ENCODE peak calls at places on chromosome 1, in nine cellular contexts. S is fibroblast of the aortic adventitia, V is IMR-90, F is neural progenitor cell, K is AG09319, I is kidney, T is astrocyte of the spinal cord, X is epithelial cell of esophagus, B is OCI-LY7. U is an unnamed sample.

GRCh38 chr1:56578963-56579875 is at the start of gene PLPP3:
- DNase-seq in S (peak; percentile 99), V (peak; percentile 94), F (peak; percentile 93), K (peak; percentile 99), I (peak; percentile 96), T (peak; percentile 96), X (peak; percentile 87), B (peak; percentile 69), U (peak; percentile 78)

GRCh38 chr1:16126738-16127515 is 28.9 kb downstream of the EPHA2 start:
- DNase-seq in S (no peak), V (no peak), F (no peak), K (no peak), I (peak; percentile 41), T (no peak), X (no peak), B (no peak), U (no peak)

GRCh38 chr1:23475134-23475628 is 8.8 kb downstream of the ASAP3 start:
- DNase-seq in S (peak; percentile 99), V (peak; percentile 98), F (no peak), K (peak; percentile 73), I (no peak), T (peak; percentile 92), X (peak; percentile 86), B (no peak), U (no peak)

GRCh38 chr1:153962088-153963029 is 978 bp downstream of the SLC39A1 start:
- DNase-seq in S (peak; percentile 43), V (peak; percentile 60), F (no peak), K (no peak), I (peak; percentile 82), T (peak; percentile 31), X (peak; percentile 82), B (no peak), U (no peak)

GRCh38 chr1:224503161-224504118 is 68.8 kb upstream of the WDR26 start:
- DNase-seq in S (peak; percentile 93), V (peak; percentile 80), F (peak; percentile 86), K (peak; percentile 87), I (peak; percentile 92), T (peak; percentile 92), X (peak; percentile 98), B (peak; percentile 77), U (peak; percentile 90)

GRCh38 chr1:1677718-1678580 is 14.6 kb downstream of the SLC35E2B start:
- DNase-seq in S (no peak), V (no peak), F (no peak), K (no peak), I (no peak), T (no peak), X (no peak), B (peak; percentile 90), U (peak; percentile 54)

GRCh38 chr1:107883562-107883961 is 81.4 kb downstream of the VAV3 start:
- DNase-seq in S (no peak), V (no peak), F (peak; percentile 11), K (no peak), I (no peak), T (no peak), X (no peak), B (no peak), U (peak; percentile 21)

GRCh38 chr1:184116287-184116686 is 64.8 kb downstream of the TSEN15 start:
- DNase-seq in S (no peak), V (no peak), F (peak; percentile 1), K (no peak), I (no peak), T (no peak), X (no peak), B (no peak), U (no peak)

GRCh38 chr1:108877858-108878257 is 1.1 kb downstream of the GPSM2 start:
- DNase-seq in S (peak; percentile 39), V (no peak), F (peak; percentile 11), K (no peak), I (no peak), T (peak; percentile 51), X (no peak), B (peak; percentile 36), U (no peak)

GRCh38 chr1:184022651-184023050 is 14.9 kb downstream of the COLGALT2 start:
- DNase-seq in S (peak; percentile 85), V (peak; percentile 48), F (no peak), K (no peak), I (no peak), T (no peak), X (no peak), B (no peak), U (no peak)

GRCh38 chr1:116218922-116219321 is 107.7 kb downstream of the MAB21L3 start:
- DNase-seq in S (no peak), V (no peak), F (no peak), K (no peak), I (no peak), T (no peak), X (no peak), B (no peak), U (no peak)

GRCh38 chr1:77407738-77408375 is 126.0 kb downstream of the AK5 start:
- DNase-seq in S (peak; percentile 25), V (peak; percentile 29), F (no peak), K (no peak), I (no peak), T (peak; percentile 70), X (no peak), B (no peak), U (no peak)

GRCh38 chr1:238107322-238107721 is 216.6 kb upstream of the ZP4 start:
- DNase-seq in S (no peak), V (peak; percentile 19), F (no peak), K (no peak), I (no peak), T (no peak), X (no peak), B (no peak), U (no peak)

GRCh38 chr1:41424581-41425118 is 59.8 kb downstream of the EDN2 start:
- DNase-seq in S (no peak), V (no peak), F (no peak), K (no peak), I (no peak), T (no peak), X (no peak), B (no peak), U (no peak)
- TF ChIP-seq CTCF in S (no peak), V (no peak), F (no peak), K (no peak), I (no peak), T (no peak), X (no peak), B (no peak), U (no peak)

DNA sequence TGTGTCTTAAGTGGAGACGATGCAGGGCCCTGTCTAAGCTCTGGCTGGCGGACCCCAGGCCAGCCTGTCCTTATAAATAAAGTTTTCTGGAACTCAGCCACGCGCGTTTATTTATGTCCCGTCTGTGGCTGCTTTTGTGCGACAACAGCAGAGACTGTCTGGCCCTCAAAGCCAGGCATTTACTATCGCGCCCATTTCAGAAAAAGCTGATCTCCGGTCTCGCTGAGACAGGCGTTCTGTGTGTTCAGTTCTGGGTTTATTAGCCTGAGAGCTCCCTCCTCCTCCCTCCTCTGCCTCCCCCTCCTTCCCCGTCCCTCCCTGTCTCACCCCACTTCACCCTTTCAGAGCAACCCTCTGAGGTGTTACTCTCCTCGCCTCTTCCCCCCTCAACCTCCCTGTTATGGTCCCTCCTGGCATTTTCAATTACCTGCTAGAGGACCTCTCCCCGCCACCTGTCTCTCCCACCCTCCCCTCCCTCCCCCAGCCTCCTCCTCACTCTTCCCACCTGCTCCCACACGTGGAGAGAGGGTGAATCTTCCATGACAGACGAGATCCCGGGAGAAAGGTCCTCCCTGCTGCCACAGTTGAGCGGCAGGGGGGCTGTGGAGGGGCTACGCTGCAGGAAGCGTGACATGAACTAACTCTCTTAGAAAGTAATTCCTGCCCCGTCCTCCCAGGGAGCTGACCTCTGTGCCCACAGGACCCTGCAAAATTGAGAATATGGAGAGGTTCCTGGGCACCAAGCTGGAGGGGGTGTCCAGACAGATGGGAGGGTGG is 59.9 kb downstream of the SPSB1 start:
- DNase-seq in S (no peak), V (no peak), F (peak; percentile 50), K (no peak), I (no peak), T (no peak), X (no peak), B (no peak), U (no peak)
- TF ChIP-seq CTCF in S (no peak), V (no peak), F (peak; percentile 43), K (no peak), I (no peak), T (peak; percentile 15), X (no peak), B (no peak), U (no peak)

GRCh38 chr1:205365945-205366463 is 9.3 kb upstream of the KLHDC8A start:
- DNase-seq in S (peak; percentile 82), V (no peak), F (no peak), K (no peak), I (no peak), T (peak; percentile 46), X (peak; percentile 22), B (no peak), U (no peak)
- TF ChIP-seq CTCF in S (no peak), V (no peak), F (no peak), K (no peak), I (no peak), T (no peak), X (no peak), B (no peak), U (no peak)

GRCh38 chr1:52259886-52260285 is 106.1 kb downstream of the CC2D1B start:
- DNase-seq in S (no peak), V (peak; percentile 16), F (no peak), K (no peak), I (no peak), T (no peak), X (no peak), B (no peak), U (no peak)

GRCh38 chr1:52268372-52268771 is 97.6 kb downstream of the CC2D1B start:
- DNase-seq in S (peak; percentile 17), V (peak; percentile 22), F (peak; percentile 13), K (no peak), I (no peak), T (peak; percentile 16), X (peak; percentile 49), B (no peak), U (peak; percentile 52)

GRCh38 chr1:52264530-52265115 is 101.4 kb downstream of the CC2D1B start:
- DNase-seq in S (peak; percentile 51), V (no peak), F (no peak), K (no peak), I (no peak), T (no peak), X (no peak), B (no peak), U (no peak)

GRCh38 chr1:52266507-52266906 is 99.5 kb downstream of the CC2D1B start:
- DNase-seq in S (no peak), V (no peak), F (no peak), K (no peak), I (no peak), T (no peak), X (no peak), B (no peak), U (no peak)

DNA sequence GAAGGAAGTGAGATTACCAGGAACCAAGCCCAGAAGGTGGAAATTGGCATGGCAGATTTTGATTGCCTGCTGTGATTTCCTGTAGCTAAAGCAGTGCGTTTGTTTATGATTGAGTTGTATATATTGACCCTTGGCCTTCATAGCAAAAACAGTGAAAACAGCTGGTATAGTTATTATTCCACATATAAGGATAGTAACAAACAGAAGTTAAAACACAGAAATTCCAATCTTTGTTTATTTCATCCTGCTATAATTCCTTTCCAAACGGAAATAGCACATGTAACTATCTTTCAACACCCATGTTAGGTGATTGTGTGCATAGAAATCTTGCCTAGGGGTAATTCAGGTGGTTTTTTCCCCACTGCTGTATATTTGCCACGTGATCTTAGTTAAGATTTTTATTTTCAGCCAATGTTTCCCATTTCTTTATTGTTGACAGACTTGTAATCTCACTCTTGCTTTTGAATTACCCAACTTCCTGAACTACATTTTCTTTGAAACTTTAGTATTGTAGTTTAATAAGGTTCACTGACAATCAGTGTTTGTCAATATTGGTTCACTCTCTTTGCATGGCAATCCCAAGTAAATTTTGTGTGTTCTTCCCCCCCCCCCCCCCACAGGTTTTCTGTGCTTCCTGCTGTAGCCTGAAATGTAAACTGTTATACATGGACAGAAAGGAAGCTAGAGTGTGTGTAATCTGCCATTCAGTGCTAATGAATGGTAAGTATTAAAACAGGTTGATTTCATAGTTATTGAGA is 102.7 kb downstream of the CC2D1B start:
- DNase-seq in S (no peak), V (peak; percentile 14), F (no peak), K (no peak), I (no peak), T (no peak), X (peak; percentile 62), B (no peak), U (no peak)
- TF ChIP-seq CTCF in S (no peak), V (no peak), F (no peak), K (no peak), I (no peak), T (no peak), X (no peak), B (no peak), U (no peak)